ENCODE peak calls at places on chromosomes 2 and 18, in ten cellular contexts. F, P, Q, L, K, R, W, S, H and U are unnamed samples.

GRCh38 chr2:153287109-153287801 is 191.3 kb downstream of the RPRM start:
- DNase-seq in W (peak; percentile 2), R (no peak), S (no peak), L (no peak), Q (no peak), P (no peak), K (no peak), F (no peak), H (peak; percentile 46), U (no peak)

GRCh38 chr18:60157810-60158209 is 214.8 kb downstream of the MC4R start:
- DNase-seq in S (no peak), W (no peak), F (no peak), R (no peak), L (no peak), H (no peak), P (no peak), K (no peak), Q (no peak), U (no peak)

GRCh38 chr18:31723998-31724711 is 36.5 kb downstream of the SLC25A52 start:
- DNase-seq in L (no peak), P (peak; percentile 65), F (no peak), Q (peak; percentile 44), R (peak; percentile 10), K (peak; percentile 33), H (peak; percentile 38), S (peak; percentile 86), W (no peak), U (peak; percentile 30)

GRCh38 chr2:113877651-113878594 is 12.0 kb upstream of the ACTR3 start:
- DNase-seq in F (no peak), Q (no peak), K (no peak), L (no peak), R (no peak), W (no peak), P (no peak), S (no peak), H (no peak), U (no peak)

GRCh38 chr2:226791487-226792081 is 8.0 kb downstream of the IRS1 start:
- DNase-seq in S (peak; percentile 92), W (peak; percentile 92), K (peak; percentile 93), R (peak; percentile 93), Q (peak; percentile 91), F (peak; percentile 19), H (peak; percentile 93), P (peak; percentile 95), L (no peak), U (peak; percentile 93)

GRCh38 chr18:36186461-36187137 is 698 bp upstream of the MOCOS start:
- DNase-seq in R (peak; percentile 71), P (no peak), H (peak; percentile 38), L (peak; percentile 91), W (no peak), S (peak; percentile 63), F (no peak), Q (no peak), K (peak; percentile 28), U (peak; percentile 33)

GRCh38 chr2:49972699-49973098 is 818.4 kb upstream of the FSHR start:
- DNase-seq in K (no peak), Q (no peak), F (no peak), L (no peak), W (no peak), H (no peak), S (no peak), P (no peak), R (no peak), U (no peak)

GRCh38 chr2:240800241-240800640 is 19.8 kb downstream of the KIF1A start:
- DNase-seq in R (no peak), L (no peak), W (no peak), F (no peak), H (peak; percentile 39), P (peak; percentile 62), S (peak; percentile 43), Q (no peak), K (peak; percentile 12), U (no peak)

GRCh38 chr2:172484253-172484652 is 56.9 kb downstream of the ITGA6 start:
- DNase-seq in W (no peak), Q (no peak), F (no peak), S (no peak), K (no peak), H (no peak), L (no peak), P (no peak), R (no peak), U (no peak)

GRCh38 chr2:2836343-2837070 is 505.4 kb upstream of the MYT1L start:
- DNase-seq in R (no peak), K (no peak), H (no peak), P (no peak), S (no peak), Q (no peak), F (no peak), W (no peak), L (no peak), U (no peak)

GRCh38 chr2:10493636-10494281 is 45.6 kb upstream of the ODC1 start:
- DNase-seq in L (no peak), K (no peak), P (no peak), Q (peak; percentile 85), H (no peak), R (peak; percentile 79), W (peak; percentile 93), S (no peak), F (peak; percentile 56), U (peak; percentile 32)

GRCh38 chr2:3313845-3314375 is 63.7 kb downstream of the EIPR1 start:
- DNase-seq in P (peak; percentile 33), H (no peak), W (no peak), R (no peak), Q (no peak), L (no peak), F (no peak), S (no peak), K (no peak), U (no peak)

GRCh38 chr2:143175435-143175834 is 46.2 kb downstream of the ARHGAP15 start:
- DNase-seq in L (no peak), W (no peak), Q (no peak), S (no peak), K (no peak), P (no peak), H (no peak), F (no peak), R (no peak), U (no peak)

GRCh38 chr18:68478246-68478645 is 236.7 kb downstream of the TMX3 start:
- DNase-seq in W (no peak), S (no peak), K (no peak), P (no peak), R (no peak), L (no peak), H (no peak), Q (no peak), F (no peak), U (no peak)

GRCh38 chr2:54946220-54946568 is 104.1 kb downstream of the RTN4 start:
- DNase-seq in R (no peak), L (no peak), W (no peak), H (no peak), P (no peak), S (no peak), Q (no peak), F (no peak), K (no peak), U (no peak)

GRCh38 chr18:12305930-12306629 is 2.0 kb upstream of the TUBB6 start:
- DNase-seq in F (no peak), P (no peak), L (no peak), W (no peak), R (no peak), H (peak; percentile 18), S (no peak), K (no peak), Q (no peak), U (no peak)
- H3K4me3 ChIP-seq in F (no peak overlapping the region), P (no peak overlapping the region), L (peak overlapping the region; percentile 80), W (no peak overlapping the region), R (no peak overlapping the region), H (no peak overlapping the region), S (no peak overlapping the region), K (peak overlapping the region; percentile 93), Q (no peak overlapping the region), U (no peak overlapping the region)

DNA sequence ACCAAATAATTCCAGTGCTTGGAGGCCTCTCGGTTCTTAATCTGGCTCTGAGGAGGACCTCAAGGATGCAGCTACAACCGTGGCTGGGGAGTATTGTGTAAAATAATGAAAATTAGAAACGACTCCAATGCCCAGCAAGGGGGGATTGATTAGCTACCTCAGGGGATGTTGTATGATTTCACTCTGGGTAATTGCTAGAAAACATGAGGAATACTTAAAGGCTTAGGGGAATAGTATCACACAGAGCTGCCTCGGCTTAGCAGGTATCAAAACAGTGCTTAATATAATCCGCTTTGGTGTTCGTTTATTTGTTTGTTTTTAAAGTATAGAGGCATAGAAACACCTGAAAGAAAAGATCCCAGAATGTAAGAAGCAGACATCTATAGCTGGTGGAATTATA is 102.5 kb downstream of the INHBB start:
- DNase-seq in P (no peak), H (no peak), W (no peak), S (no peak), Q (no peak), L (no peak), K (no peak), R (no peak), F (no peak), U (no peak)
- H3K27ac ChIP-seq in P (no peak overlapping the region), H (no peak overlapping the region), W (no peak overlapping the region), S (no peak overlapping the region), Q (no peak overlapping the region), L (no peak overlapping the region), K (no peak overlapping the region), R (no peak overlapping the region), F (no peak overlapping the region), U (no peak overlapping the region)

GRCh38 chr2:105382177-105382576 is 16.7 kb downstream of the FHL2 start:
- DNase-seq in H (no peak), S (no peak), L (no peak), F (no peak), P (no peak), K (no peak), W (no peak), R (peak; percentile 3), Q (no peak), U (no peak)

GRCh38 chr2:105379741-105380186 is 19.1 kb downstream of the FHL2 start:
- DNase-seq in W (no peak), F (no peak), H (no peak), Q (peak; percentile 73), S (no peak), R (no peak), P (no peak), K (no peak), L (no peak), U (no peak)

GRCh38 chr2:105380432-105381118 is 18.3 kb downstream of the FHL2 start:
- DNase-seq in S (no peak), P (no peak), F (no peak), K (no peak), W (no peak), H (no peak), Q (no peak), L (no peak), R (no peak), U (no peak)

GRCh38 chr2:105378921-105379383 is 19.9 kb downstream of the FHL2 start:
- DNase-seq in P (no peak), W (no peak), H (no peak), F (no peak), R (no peak), K (peak; percentile 20), S (no peak), Q (no peak), L (no peak), U (no peak)

GRCh38 chr2:105381119-105381668 is 17.7 kb downstream of the FHL2 start:
- DNase-seq in W (no peak), F (no peak), H (no peak), K (no peak), R (no peak), Q (no peak), P (no peak), L (no peak), S (no peak), U (no peak)
- TF ChIP-seq POLR2A in W (no peak), F (no peak), H (no peak), K (no peak), R (no peak), Q (no peak), P (no peak), L (no peak), S (no peak), U (no peak)

GRCh38 chr18:5890261-5890605 is 5.1 kb downstream of the TMEM200C start:
- DNase-seq in Q (no peak), R (no peak), W (no peak), L (no peak), H (peak; percentile 57), P (no peak), S (no peak), F (no peak), K (no peak), U (peak; percentile 40)
- H3K4me3 ChIP-seq in Q (peak overlapping the region; percentile 42), R (peak overlapping the region; percentile 17), W (peak overlapping the region; percentile 34), L (peak overlapping the region; percentile 52), H (peak overlapping the region; percentile 64), P (no peak overlapping the region), S (peak overlapping the region; percentile 44), F (no peak overlapping the region), K (peak overlapping the region; percentile 57), U (peak overlapping the region; percentile 20)